ENCODE peak calls at places on chromosome 15, in six cellular contexts. G is AG09319, K is progenitor cell of endocrine pancreas, L is HCT116, F is epithelial cell of esophagus, C is IMR-90. V is an unnamed sample.

GRCh38 chr15:74844319-74845207 is 1.6 kb upstream of the ULK3 start:
- DNase-seq in L (no peak), K (no peak), G (no peak), F (no peak), C (no peak), V (no peak)

GRCh38 chr15:87597346-87598052 is 659.0 kb downstream of the NTRK3 start:
- DNase-seq in K (no peak), G (no peak), L (no peak), C (no peak), F (no peak), V (no peak)

GRCh38 chr15:66033143-66033542 is 163.9 kb downstream of the RAB11A start:
- DNase-seq in L (no peak), G (no peak), C (no peak), K (no peak), F (no peak), V (no peak)

GRCh38 chr15:52011711-52012144 is 7.3 kb upstream of the MAPK6 start:
- DNase-seq in C (no peak), F (no peak), L (no peak), K (no peak), G (no peak), V (no peak)

GRCh38 chr15:46956456-46956855 is 760.8 kb upstream of the SEMA6D start:
- DNase-seq in L (no peak), K (no peak), G (no peak), C (no peak), F (no peak), V (no peak)

GRCh38 chr15:91898843-91899242 is 45.3 kb downstream of the SLCO3A1 start:
- DNase-seq in L (no peak), C (no peak), G (no peak), K (no peak), F (no peak), V (no peak)

GRCh38 chr15:101464999-101465669 is 24.4 kb downstream of the PCSK6 start:
- DNase-seq in L (no peak), G (no peak), K (no peak), C (no peak), F (no peak), V (no peak)

GRCh38 chr15:26891448-26891881 is 24.6 kb downstream of the GABRA5 start:
- DNase-seq in K (peak), L (no peak), C (peak), F (peak), G (peak), V (peak)

GRCh38 chr15:37480482-37480881 is 380.1 kb upstream of the MEIS2 start:
- DNase-seq in F (no peak), K (no peak), G (no peak), C (no peak), L (no peak), V (no peak)

GRCh38 chr15:94829887-94830884 is 598.8 kb downstream of the MCTP2 start:
- DNase-seq in K (no peak), C (no peak), L (no peak), G (no peak), F (no peak), V (no peak)

GRCh38 chr15:57376695-57377477 is 581 bp downstream of the CGNL1 start:
- DNase-seq in K (peak), L (no peak), C (peak), F (peak), G (no peak), V (peak)

GRCh38 chr15:91852741-91853500 is 587 bp upstream of the SLCO3A1 start:
- DNase-seq in G (peak), L (no peak), F (peak), C (peak), K (peak), V (no peak)

GRCh38 chr15:91890614-91891013 is 37.1 kb downstream of the SLCO3A1 start:
- DNase-seq in F (peak), L (peak), G (no peak), K (no peak), C (peak), V (peak)

GRCh38 chr15:51424780-51425179 is 83.3 kb downstream of the GLDN start:
- DNase-seq in L (peak), C (no peak), G (no peak), F (peak), K (no peak), V (no peak)

GRCh38 chr15:99916668-99917223 is 183.5 kb upstream of the LYSMD4 start:
- DNase-seq in F (no peak), K (no peak), G (no peak), L (no peak), C (no peak), V (no peak)

GRCh38 chr15:85825118-85825517 is 30.4 kb upstream of the KLHL25 start:
- DNase-seq in K (no peak), F (no peak), C (no peak), G (no peak), L (no peak), V (no peak)

GRCh38 chr15:101411588-101411987 is 77.9 kb downstream of the PCSK6 start:
- DNase-seq in K (no peak), F (no peak), L (no peak), C (no peak), G (no peak), V (no peak)

GRCh38 chr15:50764331-50765201 is 940 bp downstream of the SPPL2A start:
- DNase-seq in F (no peak), L (no peak), G (no peak), K (no peak), C (peak), V (peak)

GRCh38 chr15:101310163-101310480 is 15.1 kb upstream of the SNRPA1 start:
- DNase-seq in C (no peak), K (no peak), F (no peak), L (no peak), G (no peak), V (no peak)

DNA sequence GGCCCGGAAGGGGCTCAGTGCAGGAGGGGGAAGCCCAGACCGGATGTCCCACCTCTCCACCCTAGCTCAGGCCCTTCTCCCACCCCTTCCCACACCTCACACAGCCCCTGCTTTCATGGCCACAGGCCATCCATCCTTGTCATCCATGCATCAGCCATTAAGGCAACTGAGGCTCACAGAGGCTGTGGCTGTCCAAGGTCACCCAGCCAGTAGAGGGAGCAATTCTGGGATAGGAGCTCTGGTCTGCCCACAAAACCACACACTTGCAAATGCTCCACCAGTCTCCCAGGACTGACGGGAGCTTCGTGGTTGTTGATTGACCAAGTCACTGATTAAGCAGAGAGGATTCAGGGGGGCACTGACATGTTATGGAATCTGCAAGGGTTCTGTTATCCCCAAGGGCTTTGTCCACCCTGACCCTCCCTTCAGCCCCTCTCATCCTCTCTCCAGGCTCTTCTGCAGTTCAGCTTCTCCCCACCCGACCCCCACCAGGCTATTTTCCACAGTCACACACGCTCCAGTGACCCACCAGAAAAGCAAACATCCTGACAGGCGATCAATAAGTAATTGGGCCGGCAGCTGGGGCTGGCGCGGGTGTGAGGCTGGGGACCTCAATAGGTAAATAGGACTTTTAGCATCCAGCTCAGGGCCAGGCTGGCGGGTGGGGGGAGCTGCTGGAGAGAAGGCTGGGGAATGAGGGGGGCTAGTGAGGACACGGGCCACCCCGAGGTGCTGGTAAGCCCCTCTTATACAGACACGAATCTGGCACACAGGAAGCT is 15.0 kb downstream of the LINGO1 start:
- DNase-seq in L (peak), F (peak), C (no peak), G (no peak), K (peak), V (peak)
- TF ChIP-seq CTCF in L (peak), F (peak), C (peak), G (peak), K (peak), V (peak)

GRCh38 chr15:41805711-41806110 is 22.2 kb upstream of the JMJD7 start:
- DNase-seq in K (no peak), F (no peak), C (no peak), G (no peak), L (no peak), V (no peak)

GRCh38 chr15:41804920-41805666 is 22.8 kb upstream of the JMJD7 start:
- DNase-seq in K (no peak), L (no peak), C (no peak), G (no peak), F (peak), V (peak)

GRCh38 chr15:41804361-41804760 is 23.5 kb upstream of the JMJD7 start:
- DNase-seq in C (no peak), K (no peak), L (no peak), G (no peak), F (peak), V (peak)

GRCh38 chr15:41809121-41809520 is 18.8 kb upstream of the JMJD7 start:
- DNase-seq in L (no peak), C (peak), F (no peak), K (no peak), G (no peak), V (no peak)

DNA sequence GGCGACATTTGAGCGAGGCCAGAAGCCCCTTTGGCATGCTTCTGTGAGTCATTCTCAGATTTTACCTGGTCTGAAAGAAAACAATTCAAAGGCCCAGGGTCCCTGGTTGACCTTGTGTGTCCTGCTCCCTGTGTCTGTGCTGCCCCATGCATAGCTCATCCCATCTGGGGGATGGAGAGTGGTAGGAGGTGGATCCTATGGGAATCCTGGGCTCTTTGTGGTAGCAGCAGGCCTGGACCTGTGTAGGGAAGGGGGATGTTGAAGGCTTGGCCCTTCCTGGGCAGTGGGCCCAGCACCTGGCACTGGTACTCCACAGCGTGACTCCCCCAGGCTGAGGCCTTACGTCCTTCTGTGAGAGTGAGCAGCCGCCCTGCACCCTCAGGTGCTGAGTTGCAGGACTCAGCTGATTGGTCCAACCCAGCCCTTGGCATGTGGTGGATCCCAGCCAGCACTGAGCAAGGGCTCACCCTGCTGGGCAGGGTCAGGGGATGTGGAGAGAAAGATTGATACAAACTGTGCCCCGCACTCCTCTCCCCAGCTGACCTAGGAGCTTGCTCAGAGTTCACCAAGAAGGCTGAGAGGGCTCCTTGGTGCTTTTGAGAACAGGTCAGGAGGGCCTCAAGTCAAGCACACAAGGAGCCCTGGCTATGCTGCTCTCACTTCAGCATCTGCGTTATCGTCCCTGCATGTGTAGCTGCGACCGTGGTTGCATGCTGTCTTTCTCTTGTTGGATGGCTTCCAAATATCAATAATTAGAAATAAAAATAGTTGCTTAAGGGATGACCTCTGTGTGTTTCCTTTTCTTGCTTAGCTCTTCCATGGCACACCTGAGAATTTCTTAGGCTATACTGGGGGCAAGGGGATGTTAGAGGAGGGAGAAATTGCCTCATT is 21.4 kb upstream of the JMJD7 start:
- DNase-seq in K (no peak), C (no peak), G (no peak), L (peak), F (peak), V (peak)
- TF ChIP-seq CTCF in K (no peak), C (no peak), G (no peak), L (peak), F (peak), V (peak)

GRCh38 chr15:71072423-71072822 is 42.8 kb upstream of the THSD4 start:
- DNase-seq in K (no peak), G (no peak), C (no peak), L (no peak), F (no peak), V (no peak)

GRCh38 chr15:71066983-71067382 is 48.3 kb upstream of the THSD4 start:
- DNase-seq in C (peak), G (no peak), L (no peak), K (no peak), F (peak), V (peak)

GRCh38 chr15:71071529-71071928 is 43.7 kb upstream of the THSD4 start:
- DNase-seq in C (no peak), K (no peak), G (no peak), F (no peak), L (no peak), V (no peak)

GRCh38 chr15:71069693-71070092 is 45.6 kb upstream of the THSD4 start:
- DNase-seq in G (no peak), C (no peak), L (no peak), F (no peak), K (no peak), V (no peak)
- TF ChIP-seq CTCF in G (no peak), C (no peak), L (no peak), F (no peak), K (no peak), V (no peak)

DNA sequence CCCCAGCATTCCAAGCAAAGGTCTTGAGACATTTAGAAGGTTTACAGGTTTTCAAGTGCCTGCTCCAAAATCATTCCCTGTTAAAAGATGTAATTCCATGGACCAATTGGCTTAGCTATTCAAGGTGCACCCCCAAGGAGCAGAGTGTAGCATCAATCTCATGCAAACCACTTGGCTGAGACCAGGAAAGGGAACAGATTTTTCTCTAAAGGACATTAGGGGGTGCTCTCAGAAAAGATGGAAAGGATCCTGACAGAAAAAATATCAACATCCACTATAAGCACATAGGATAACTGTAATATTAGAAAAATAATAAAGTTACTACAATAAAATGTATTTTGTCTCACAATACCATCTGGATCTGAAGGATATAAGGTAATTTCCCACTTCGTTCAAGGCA is 328.0 kb upstream of the CDIN1 start:
- DNase-seq in C (no peak), L (no peak), K (no peak), G (no peak), F (no peak), V (no peak)
- TF ChIP-seq CTCF in C (no peak), L (no peak), K (no peak), G (no peak), F (no peak), V (no peak)

GRCh38 chr15:40990789-40991188 is 37.5 kb downstream of the CHAC1 start:
- DNase-seq in L (no peak), K (no peak), F (no peak), C (no peak), G (no peak), V (no peak)
- TF ChIP-seq CTCF in L (no peak), K (no peak), F (no peak), C (no peak), G (no peak), V (no peak)

GRCh38 chr15:90545095-90545494 is 15.4 kb downstream of the CRTC3 start:
- DNase-seq in C (no peak), G (no peak), K (no peak), L (no peak), F (no peak), V (no peak)
- TF ChIP-seq CTCF in C (no peak), G (no peak), K (no peak), L (peak), F (no peak), V (no peak)

DNA sequence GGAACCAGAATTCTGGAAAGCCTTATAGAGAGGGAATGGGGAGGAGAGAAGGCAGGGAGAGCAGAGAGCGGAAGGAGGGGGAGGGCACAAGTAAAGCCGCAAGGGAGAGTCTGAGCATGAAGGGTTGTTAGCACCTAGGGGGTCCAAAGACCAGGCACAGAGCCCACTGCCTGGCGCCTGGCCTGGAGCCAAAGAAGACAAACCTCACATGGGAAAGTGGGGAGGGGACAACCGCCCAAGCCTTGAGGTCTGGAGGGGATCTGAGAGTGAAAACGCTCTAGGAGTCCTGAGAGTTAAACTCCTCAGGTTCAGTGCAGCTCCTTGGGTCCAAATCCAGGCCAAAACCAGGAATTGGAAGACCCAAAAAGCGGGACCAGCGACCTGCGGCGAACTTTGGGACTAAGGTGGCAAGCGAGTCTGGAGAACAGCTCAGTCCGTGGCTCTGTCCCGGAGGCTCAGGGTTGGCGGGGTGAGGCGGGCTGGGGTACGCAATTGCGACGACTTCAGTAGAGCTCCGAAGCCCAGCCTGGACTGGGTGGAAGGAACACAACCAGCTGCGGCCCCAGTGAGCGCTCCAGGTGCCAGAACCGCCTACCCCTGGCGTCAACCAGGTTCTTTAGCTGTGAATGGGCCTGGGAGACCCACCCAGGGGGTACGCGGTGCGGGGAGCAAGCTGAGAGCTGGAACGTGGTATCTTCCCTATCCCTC is 807 bp upstream of the INAFM2 start:
- DNase-seq in L (no peak), G (no peak), C (no peak), F (no peak), K (no peak), V (no peak)
- TF ChIP-seq CTCF in L (no peak), G (no peak), C (no peak), F (no peak), K (no peak), V (no peak)

V was measured in bronchial epithelial cell.